ENCODE peak calls at places on chromosomes 7 and 10, in six cellular contexts. One of them, this sample, is unnamed.

GRCh38 chr7:112081778-112082177 is 124.4 kb downstream of the DOCK4 start:
- DNase-seq in stimulated activated CD8-positive, alpha-beta memory T cell treated with anti-CD3 and anti-CD28 coated beads, Interleukin-7, amount 100 ng/mL, for 24 hours: no peak
- DNase-seq in effector CD8-positive, alpha-beta T cell: no peak
- DNase-seq in stimulated activated naive B cell treated with anti-CD40 and anti-IgM and Interleukin-4, amounts not matched to agents 10 μg/mL and 1 μg/mL and 100 μg/mL, for 72 hours: no peak
- DNase-seq in Caki2: no peak
- DNase-seq in naive B cell: no peak
- DNase-seq in this sample: no peak

GRCh38 chr10:110977662-110978061 is 58.3 kb downstream of the SHOC2 start:
- DNase-seq in naive B cell: no peak
- DNase-seq in Caki2: no peak
- DNase-seq in stimulated activated CD8-positive, alpha-beta memory T cell treated with anti-CD3 and anti-CD28 coated beads, Interleukin-7, amount 100 ng/mL, for 24 hours: no peak
- DNase-seq in stimulated activated naive B cell treated with anti-CD40 and anti-IgM and Interleukin-4, amounts not matched to agents 10 μg/mL and 1 μg/mL and 100 μg/mL, for 72 hours: no peak
- DNase-seq in effector CD8-positive, alpha-beta T cell: no peak
- DNase-seq in this sample: no peak

GRCh38 chr7:12281026-12281425 is 69.9 kb downstream of the TMEM106B start:
- DNase-seq in stimulated activated CD8-positive, alpha-beta memory T cell treated with anti-CD3 and anti-CD28 coated beads, Interleukin-7, amount 100 ng/mL, for 24 hours: no peak
- DNase-seq in naive B cell: no peak
- DNase-seq in stimulated activated naive B cell treated with anti-CD40 and anti-IgM and Interleukin-4, amounts not matched to agents 10 μg/mL and 1 μg/mL and 100 μg/mL, for 72 hours: no peak
- DNase-seq in Caki2: no peak
- DNase-seq in effector CD8-positive, alpha-beta T cell: no peak
- DNase-seq in this sample: no peak

GRCh38 chr7:100516135-100516812 is 22.7 kb upstream of the AGFG2 start:
- DNase-seq in Caki2: peak; percentile 59
- DNase-seq in stimulated activated CD8-positive, alpha-beta memory T cell treated with anti-CD3 and anti-CD28 coated beads, Interleukin-7, amount 100 ng/mL, for 24 hours: peak; percentile 3
- DNase-seq in stimulated activated naive B cell treated with anti-CD40 and anti-IgM and Interleukin-4, amounts not matched to agents 10 μg/mL and 1 μg/mL and 100 μg/mL, for 72 hours: no peak
- DNase-seq in naive B cell: no peak
- DNase-seq in effector CD8-positive, alpha-beta T cell: peak; percentile 4
- DNase-seq in this sample: no peak

GRCh38 chr10:101683226-101683625 is 11.7 kb downstream of the FBXW4 start:
- DNase-seq in Caki2: no peak
- DNase-seq in stimulated activated naive B cell treated with anti-CD40 and anti-IgM and Interleukin-4, amounts not matched to agents 10 μg/mL and 1 μg/mL and 100 μg/mL, for 72 hours: no peak
- DNase-seq in naive B cell: no peak
- DNase-seq in effector CD8-positive, alpha-beta T cell: no peak
- DNase-seq in stimulated activated CD8-positive, alpha-beta memory T cell treated with anti-CD3 and anti-CD28 coated beads, Interleukin-7, amount 100 ng/mL, for 24 hours: no peak
- DNase-seq in this sample: no peak

GRCh38 chr10:76318171-76318570 is 886.7 kb downstream of the LRMDA start:
- DNase-seq in effector CD8-positive, alpha-beta T cell: no peak
- DNase-seq in stimulated activated CD8-positive, alpha-beta memory T cell treated with anti-CD3 and anti-CD28 coated beads, Interleukin-7, amount 100 ng/mL, for 24 hours: no peak
- DNase-seq in naive B cell: no peak
- DNase-seq in Caki2: no peak
- DNase-seq in stimulated activated naive B cell treated with anti-CD40 and anti-IgM and Interleukin-4, amounts not matched to agents 10 μg/mL and 1 μg/mL and 100 μg/mL, for 72 hours: no peak
- DNase-seq in this sample: no peak

GRCh38 chr7:68218461-68218860 is 1221.8 kb downstream of the TYW1 start:
- DNase-seq in stimulated activated CD8-positive, alpha-beta memory T cell treated with anti-CD3 and anti-CD28 coated beads, Interleukin-7, amount 100 ng/mL, for 24 hours: no peak
- DNase-seq in naive B cell: no peak
- DNase-seq in effector CD8-positive, alpha-beta T cell: no peak
- DNase-seq in stimulated activated naive B cell treated with anti-CD40 and anti-IgM and Interleukin-4, amounts not matched to agents 10 μg/mL and 1 μg/mL and 100 μg/mL, for 72 hours: no peak
- DNase-seq in Caki2: no peak
- DNase-seq in this sample: no peak

GRCh38 chr7:65910237-65910636 is 37.4 kb downstream of the VKORC1L1 start:
- DNase-seq in Caki2: no peak
- DNase-seq in stimulated activated naive B cell treated with anti-CD40 and anti-IgM and Interleukin-4, amounts not matched to agents 10 μg/mL and 1 μg/mL and 100 μg/mL, for 72 hours: no peak
- DNase-seq in effector CD8-positive, alpha-beta T cell: no peak
- DNase-seq in stimulated activated CD8-positive, alpha-beta memory T cell treated with anti-CD3 and anti-CD28 coated beads, Interleukin-7, amount 100 ng/mL, for 24 hours: no peak
- DNase-seq in naive B cell: no peak
- DNase-seq in this sample: no peak

GRCh38 chr10:132106431-132106830 is 40.7 kb downstream of the JAKMIP3 start:
- DNase-seq in effector CD8-positive, alpha-beta T cell: no peak
- DNase-seq in Caki2: no peak
- DNase-seq in stimulated activated CD8-positive, alpha-beta memory T cell treated with anti-CD3 and anti-CD28 coated beads, Interleukin-7, amount 100 ng/mL, for 24 hours: no peak
- DNase-seq in stimulated activated naive B cell treated with anti-CD40 and anti-IgM and Interleukin-4, amounts not matched to agents 10 μg/mL and 1 μg/mL and 100 μg/mL, for 72 hours: no peak
- DNase-seq in naive B cell: no peak
- DNase-seq in this sample: no peak

GRCh38 chr10:59047180-59047579 is 129.3 kb upstream of the PHYHIPL start:
- DNase-seq in effector CD8-positive, alpha-beta T cell: no peak
- DNase-seq in stimulated activated naive B cell treated with anti-CD40 and anti-IgM and Interleukin-4, amounts not matched to agents 10 μg/mL and 1 μg/mL and 100 μg/mL, for 72 hours: no peak
- DNase-seq in naive B cell: no peak
- DNase-seq in Caki2: no peak
- DNase-seq in stimulated activated CD8-positive, alpha-beta memory T cell treated with anti-CD3 and anti-CD28 coated beads, Interleukin-7, amount 100 ng/mL, for 24 hours: no peak
- DNase-seq in this sample: no peak

GRCh38 chr10:80405636-80406035 is 2.7 kb upstream of the PRXL2A start:
- DNase-seq in stimulated activated naive B cell treated with anti-CD40 and anti-IgM and Interleukin-4, amounts not matched to agents 10 μg/mL and 1 μg/mL and 100 μg/mL, for 72 hours: no peak
- DNase-seq in naive B cell: no peak
- DNase-seq in Caki2: no peak
- DNase-seq in effector CD8-positive, alpha-beta T cell: no peak
- DNase-seq in stimulated activated CD8-positive, alpha-beta memory T cell treated with anti-CD3 and anti-CD28 coated beads, Interleukin-7, amount 100 ng/mL, for 24 hours: no peak
- DNase-seq in this sample: peak; percentile 36

GRCh38 chr7:65951837-65952578 is 30.0 kb downstream of the GUSB start:
- DNase-seq in naive B cell: no peak
- DNase-seq in stimulated activated naive B cell treated with anti-CD40 and anti-IgM and Interleukin-4, amounts not matched to agents 10 μg/mL and 1 μg/mL and 100 μg/mL, for 72 hours: no peak
- DNase-seq in effector CD8-positive, alpha-beta T cell: no peak
- DNase-seq in Caki2: no peak
- DNase-seq in stimulated activated CD8-positive, alpha-beta memory T cell treated with anti-CD3 and anti-CD28 coated beads, Interleukin-7, amount 100 ng/mL, for 24 hours: no peak
- DNase-seq in this sample: no peak

GRCh38 chr10:110017940-110018339 is 10.2 kb downstream of the ADD3 start:
- DNase-seq in Caki2: no peak
- DNase-seq in stimulated activated CD8-positive, alpha-beta memory T cell treated with anti-CD3 and anti-CD28 coated beads, Interleukin-7, amount 100 ng/mL, for 24 hours: no peak
- DNase-seq in effector CD8-positive, alpha-beta T cell: no peak
- DNase-seq in naive B cell: no peak
- DNase-seq in stimulated activated naive B cell treated with anti-CD40 and anti-IgM and Interleukin-4, amounts not matched to agents 10 μg/mL and 1 μg/mL and 100 μg/mL, for 72 hours: no peak
- DNase-seq in this sample: no peak

GRCh38 chr10:132518572-132519381 is 18.8 kb upstream of the INPP5A start:
- DNase-seq in naive B cell: peak; percentile 25
- DNase-seq in effector CD8-positive, alpha-beta T cell: no peak
- DNase-seq in stimulated activated naive B cell treated with anti-CD40 and anti-IgM and Interleukin-4, amounts not matched to agents 10 μg/mL and 1 μg/mL and 100 μg/mL, for 72 hours: no peak
- DNase-seq in stimulated activated CD8-positive, alpha-beta memory T cell treated with anti-CD3 and anti-CD28 coated beads, Interleukin-7, amount 100 ng/mL, for 24 hours: no peak
- DNase-seq in Caki2: no peak
- DNase-seq in this sample: peak; percentile 36

GRCh38 chr7:79855172-79855571 is 279.5 kb upstream of the GNAI1 start:
- DNase-seq in stimulated activated naive B cell treated with anti-CD40 and anti-IgM and Interleukin-4, amounts not matched to agents 10 μg/mL and 1 μg/mL and 100 μg/mL, for 72 hours: no peak
- DNase-seq in effector CD8-positive, alpha-beta T cell: no peak
- DNase-seq in naive B cell: no peak
- DNase-seq in stimulated activated CD8-positive, alpha-beta memory T cell treated with anti-CD3 and anti-CD28 coated beads, Interleukin-7, amount 100 ng/mL, for 24 hours: no peak
- DNase-seq in Caki2: no peak
- DNase-seq in this sample: no peak

GRCh38 chr7:111987115-111987826 is 218.9 kb downstream of the DOCK4 start:
- DNase-seq in stimulated activated CD8-positive, alpha-beta memory T cell treated with anti-CD3 and anti-CD28 coated beads, Interleukin-7, amount 100 ng/mL, for 24 hours: no peak
- DNase-seq in Caki2: no peak
- DNase-seq in effector CD8-positive, alpha-beta T cell: no peak
- DNase-seq in naive B cell: no peak
- DNase-seq in stimulated activated naive B cell treated with anti-CD40 and anti-IgM and Interleukin-4, amounts not matched to agents 10 μg/mL and 1 μg/mL and 100 μg/mL, for 72 hours: no peak
- DNase-seq in this sample: no peak

GRCh38 chr7:16428182-16428581 is 6.8 kb upstream of the CRPPA start:
- DNase-seq in effector CD8-positive, alpha-beta T cell: no peak
- DNase-seq in naive B cell: no peak
- DNase-seq in stimulated activated CD8-positive, alpha-beta memory T cell treated with anti-CD3 and anti-CD28 coated beads, Interleukin-7, amount 100 ng/mL, for 24 hours: no peak
- DNase-seq in stimulated activated naive B cell treated with anti-CD40 and anti-IgM and Interleukin-4, amounts not matched to agents 10 μg/mL and 1 μg/mL and 100 μg/mL, for 72 hours: no peak
- DNase-seq in Caki2: no peak
- DNase-seq in this sample: no peak

GRCh38 chr7:121081327-121081936 is 92.9 kb downstream of the CPED1 start:
- DNase-seq in stimulated activated naive B cell treated with anti-CD40 and anti-IgM and Interleukin-4, amounts not matched to agents 10 μg/mL and 1 μg/mL and 100 μg/mL, for 72 hours: no peak
- DNase-seq in Caki2: peak; percentile 62
- DNase-seq in effector CD8-positive, alpha-beta T cell: no peak
- DNase-seq in naive B cell: peak; percentile 23
- DNase-seq in stimulated activated CD8-positive, alpha-beta memory T cell treated with anti-CD3 and anti-CD28 coated beads, Interleukin-7, amount 100 ng/mL, for 24 hours: no peak
- DNase-seq in this sample: peak; percentile 7

GRCh38 chr10:29736325-29737208 is 101.8 kb upstream of the SVIL start:
- DNase-seq in stimulated activated naive B cell treated with anti-CD40 and anti-IgM and Interleukin-4, amounts not matched to agents 10 μg/mL and 1 μg/mL and 100 μg/mL, for 72 hours: no peak
- DNase-seq in Caki2: peak; percentile 71
- DNase-seq in stimulated activated CD8-positive, alpha-beta memory T cell treated with anti-CD3 and anti-CD28 coated beads, Interleukin-7, amount 100 ng/mL, for 24 hours: no peak
- DNase-seq in naive B cell: no peak
- DNase-seq in effector CD8-positive, alpha-beta T cell: no peak
- DNase-seq in this sample: no peak

GRCh38 chr10:29471483-29471859 is 163.3 kb downstream of the SVIL start:
- DNase-seq in stimulated activated naive B cell treated with anti-CD40 and anti-IgM and Interleukin-4, amounts not matched to agents 10 μg/mL and 1 μg/mL and 100 μg/mL, for 72 hours: no peak
- DNase-seq in Caki2: peak; percentile 71
- DNase-seq in effector CD8-positive, alpha-beta T cell: no peak
- DNase-seq in naive B cell: no peak
- DNase-seq in stimulated activated CD8-positive, alpha-beta memory T cell treated with anti-CD3 and anti-CD28 coated beads, Interleukin-7, amount 100 ng/mL, for 24 hours: no peak
- DNase-seq in this sample: no peak

GRCh38 chr10:60963441-60964256 is 19.7 kb upstream of the RHOBTB1 start:
- DNase-seq in Caki2: peak; percentile 38
- DNase-seq in stimulated activated CD8-positive, alpha-beta memory T cell treated with anti-CD3 and anti-CD28 coated beads, Interleukin-7, amount 100 ng/mL, for 24 hours: no peak
- DNase-seq in effector CD8-positive, alpha-beta T cell: no peak
- DNase-seq in stimulated activated naive B cell treated with anti-CD40 and anti-IgM and Interleukin-4, amounts not matched to agents 10 μg/mL and 1 μg/mL and 100 μg/mL, for 72 hours: no peak
- DNase-seq in naive B cell: no peak
- DNase-seq in this sample: no peak

GRCh38 chr10:90227259-90227658 is 525.9 kb downstream of the KIF20B start:
- DNase-seq in effector CD8-positive, alpha-beta T cell: no peak
- DNase-seq in stimulated activated naive B cell treated with anti-CD40 and anti-IgM and Interleukin-4, amounts not matched to agents 10 μg/mL and 1 μg/mL and 100 μg/mL, for 72 hours: no peak
- DNase-seq in stimulated activated CD8-positive, alpha-beta memory T cell treated with anti-CD3 and anti-CD28 coated beads, Interleukin-7, amount 100 ng/mL, for 24 hours: no peak
- DNase-seq in Caki2: peak; percentile 69
- DNase-seq in naive B cell: no peak
- DNase-seq in this sample: no peak

GRCh38 chr10:13890617-13891541 is 304.1 kb downstream of the PRPF18 start:
- DNase-seq in naive B cell: no peak
- DNase-seq in Caki2: no peak
- DNase-seq in stimulated activated naive B cell treated with anti-CD40 and anti-IgM and Interleukin-4, amounts not matched to agents 10 μg/mL and 1 μg/mL and 100 μg/mL, for 72 hours: no peak
- DNase-seq in effector CD8-positive, alpha-beta T cell: no peak
- DNase-seq in stimulated activated CD8-positive, alpha-beta memory T cell treated with anti-CD3 and anti-CD28 coated beads, Interleukin-7, amount 100 ng/mL, for 24 hours: no peak
- DNase-seq in this sample: no peak

GRCh38 chr10:122830965-122831353 is 14.7 kb downstream of the CUZD1 start:
- DNase-seq in stimulated activated naive B cell treated with anti-CD40 and anti-IgM and Interleukin-4, amounts not matched to agents 10 μg/mL and 1 μg/mL and 100 μg/mL, for 72 hours: no peak
- DNase-seq in Caki2: no peak
- DNase-seq in naive B cell: no peak
- DNase-seq in stimulated activated CD8-positive, alpha-beta memory T cell treated with anti-CD3 and anti-CD28 coated beads, Interleukin-7, amount 100 ng/mL, for 24 hours: no peak
- DNase-seq in effector CD8-positive, alpha-beta T cell: no peak
- DNase-seq in this sample: no peak

This sample was measured in NCI-H2107.